ENCODE peak calls at places on chromosomes 7 and 10, in seven cellular contexts. X is heart right ventricle, F is lower leg skin, M is IMR-90, W is HCT116, S is PC-9, Y is kidney epithelial cell. O is an unnamed sample.

GRCh38 chr10:10149899-10150298 is 867.8 kb upstream of the CELF2 start:
- DNase-seq in X (no peak), S (no peak), F (no peak), Y (no peak), W (no peak), M (no peak), O (no peak)

GRCh38 chr7:37592366-37592765 is 91.2 kb upstream of the GPR141 start:
- DNase-seq in F (no peak), M (no peak), X (no peak), W (no peak), S (no peak), Y (no peak), O (no peak)

GRCh38 chr7:50389961-50390360 is 60.2 kb downstream of the FIGNL1 start:
- DNase-seq in F (no peak), W (no peak), S (no peak), Y (no peak), M (no peak), X (no peak), O (no peak)

GRCh38 chr7:144835668-144836544 is at the start of gene TPK1:
- DNase-seq in Y (peak), W (peak), S (peak), F (peak), M (peak), X (peak), O (peak)

GRCh38 chr7:50166997-50167961 is 74.2 kb upstream of the ZPBP start:
- DNase-seq in X (no peak), W (no peak), Y (no peak), M (no peak), S (no peak), F (no peak), O (no peak)

GRCh38 chr7:81600608-81601007 is 169.2 kb downstream of the HGF start:
- DNase-seq in S (no peak), W (no peak), F (no peak), Y (no peak), M (peak), X (no peak), O (peak)

GRCh38 chr10:6716521-6716920 is 136.4 kb upstream of the PRKCQ start:
- DNase-seq in S (no peak), M (peak), Y (no peak), F (no peak), X (no peak), W (no peak), O (no peak)

GRCh38 chr10:132209130-132209529 is 22.4 kb downstream of the DPYSL4 start:
- DNase-seq in S (no peak), X (peak), W (no peak), M (peak), F (no peak), Y (no peak), O (no peak)

GRCh38 chr10:73873843-73874215 is 526 bp downstream of the CAMK2G start:
- DNase-seq in Y (no peak), X (no peak), M (no peak), W (no peak), S (no peak), F (no peak), O (no peak)

GRCh38 chr7:55275291-55276200 is 89.6 kb upstream of the LANCL2 start:
- DNase-seq in S (no peak), Y (no peak), M (no peak), W (no peak), F (no peak), X (no peak), O (no peak)

GRCh38 chr10:34653530-34653929 is 161.6 kb downstream of the PARD3 start:
- DNase-seq in W (no peak), F (no peak), X (no peak), Y (no peak), M (no peak), S (no peak), O (no peak)

GRCh38 chr7:138889566-138889965 is 91.6 kb upstream of the ATP6V0A4 start:
- DNase-seq in M (peak), S (no peak), F (no peak), W (no peak), X (no peak), Y (no peak), O (peak)

GRCh38 chr7:132577206-132578049 is 1.2 kb upstream of the PLXNA4 start:
- DNase-seq in M (peak), Y (no peak), X (peak), W (no peak), F (peak), S (no peak), O (peak)

GRCh38 chr10:121291828-121292227 is 306.4 kb downstream of the FGFR2 start:
- DNase-seq in Y (no peak), S (no peak), M (no peak), X (no peak), W (no peak), F (no peak), O (no peak)

GRCh38 chr10:6279540-6280267 is 77.0 kb downstream of the PFKFB3 start:
- DNase-seq in X (no peak), W (peak), Y (peak), S (peak), M (peak), F (no peak), O (peak)

GRCh38 chr7:83796760-83797159 is 147.8 kb upstream of the SEMA3E start:
- DNase-seq in W (no peak), X (no peak), S (no peak), Y (no peak), F (no peak), M (no peak), O (no peak)

GRCh38 chr10:48798486-48799254 is 114.0 kb downstream of the WDFY4 start:
- DNase-seq in X (no peak), Y (no peak), W (no peak), S (no peak), M (peak), F (no peak), O (no peak)

GRCh38 chr7:531777-532176 is 12.1 kb upstream of the PDGFA start:
- DNase-seq in M (no peak), W (no peak), F (no peak), Y (no peak), X (no peak), S (no peak), O (no peak)

GRCh38 chr7:56028942-56029630 is 22.2 kb downstream of the PSPH start:
- DNase-seq in S (no peak), F (no peak), M (peak), Y (no peak), X (no peak), W (no peak), O (peak)

GRCh38 chr7:82534687-82535086 is 91.1 kb upstream of the CACNA2D1 start:
- DNase-seq in Y (no peak), W (peak), F (no peak), X (no peak), S (peak), M (peak), O (peak)

GRCh38 chr7:2017914-2018785 is 214.6 kb downstream of the MAD1L1 start:
- DNase-seq in F (no peak), X (peak), W (no peak), M (no peak), Y (no peak), S (peak), O (no peak)

GRCh38 chr7:33979300-33979806 is 74.0 kb downstream of the BMPER start:
- DNase-seq in W (no peak), Y (no peak), S (no peak), X (no peak), M (no peak), F (no peak), O (peak)

GRCh38 chr7:33979807-33980355 is 74.5 kb downstream of the BMPER start:
- DNase-seq in M (peak), F (no peak), X (no peak), Y (no peak), W (no peak), S (no peak), O (peak)

GRCh38 chr7:33981221-33981620 is 75.9 kb downstream of the BMPER start:
- DNase-seq in X (no peak), M (peak), F (no peak), S (no peak), W (no peak), Y (no peak), O (peak)

GRCh38 chr7:33981686-33982424 is 76.5 kb downstream of the BMPER start:
- DNase-seq in S (no peak), X (no peak), Y (no peak), F (no peak), W (no peak), M (peak), O (peak)

GRCh38 chr7:33982425-33982786 is 77.1 kb downstream of the BMPER start:
- DNase-seq in S (no peak), F (no peak), M (peak), X (no peak), W (peak), Y (no peak), O (peak)
- TF ChIP-seq CTCF in S (peak), F (no peak), M (peak), X (no peak), W (peak), Y (peak), O (peak)

GRCh38 chr7:3194501-3195141 is 106.4 kb upstream of the SDK1 start:
- DNase-seq in S (peak), M (peak), X (no peak), Y (peak), W (no peak), F (no peak), O (peak)
- TF ChIP-seq CTCF in S (peak), M (peak), X (no peak), Y (peak), W (no peak), F (no peak), O (peak)

GRCh38 chr7:107190090-107190489 is 21.3 kb downstream of the HBP1 start:
- DNase-seq in Y (no peak), X (no peak), M (no peak), S (no peak), F (no peak), W (no peak), O (no peak)

GRCh38 chr7:107196834-107197610 is 28.2 kb downstream of the HBP1 start:
- DNase-seq in M (no peak), X (no peak), F (no peak), S (no peak), W (no peak), Y (no peak), O (no peak)

GRCh38 chr7:107194051-107194450 is 25.2 kb downstream of the HBP1 start:
- DNase-seq in S (no peak), F (no peak), X (no peak), M (peak), W (no peak), Y (no peak), O (no peak)
- TF ChIP-seq CTCF in S (peak), F (no peak), X (peak), M (peak), W (no peak), Y (no peak), O (no peak)

GRCh38 chr10:15436696-15437095 is 65.6 kb upstream of the FAM171A1 start:
- DNase-seq in S (no peak), X (no peak), F (no peak), Y (peak), M (peak), W (no peak), O (no peak)

GRCh38 chr10:15430969-15431791 is 60.1 kb upstream of the FAM171A1 start:
- DNase-seq in M (no peak), X (no peak), S (no peak), F (no peak), W (no peak), Y (no peak), O (no peak)

GRCh38 chr10:15439381-15439837 is 68.3 kb upstream of the FAM171A1 start:
- DNase-seq in F (peak), X (peak), S (no peak), M (peak), Y (no peak), W (no peak), O (peak)

DNA sequence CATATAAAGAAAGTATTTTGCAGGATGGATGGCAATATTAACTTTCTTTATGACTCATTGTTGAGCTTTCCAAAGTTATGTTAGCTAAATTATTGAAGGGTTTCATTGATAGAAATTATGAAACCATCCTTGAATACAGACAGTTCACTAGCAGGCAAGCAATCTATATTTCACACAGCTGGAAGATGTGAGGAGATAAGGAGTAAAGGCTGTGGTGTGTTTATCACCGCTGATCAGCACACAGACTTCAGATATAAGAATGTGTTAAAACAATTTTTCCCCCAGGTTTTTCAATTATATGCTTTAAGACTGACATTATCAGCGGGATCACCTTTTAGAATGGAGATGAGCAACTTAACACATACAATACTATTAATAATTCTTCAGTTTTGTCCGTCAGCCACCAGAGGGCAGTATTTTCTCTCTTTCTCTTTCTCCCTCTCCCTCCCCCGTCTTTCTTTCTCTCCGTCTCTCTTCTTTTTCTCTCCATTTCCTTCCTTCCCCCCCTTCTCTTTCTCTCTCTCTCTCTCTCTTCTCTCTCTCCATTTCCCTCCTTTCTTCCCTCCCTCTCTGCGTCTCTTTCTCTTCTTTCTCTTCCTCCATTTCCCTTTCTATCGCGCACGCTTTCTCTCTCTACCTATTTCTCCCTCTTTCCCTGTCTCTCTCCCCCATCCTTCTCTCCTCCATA is 62.9 kb upstream of the FAM171A1 start:
- DNase-seq in M (peak), F (peak), S (no peak), Y (no peak), W (peak), X (no peak), O (peak)
- TF ChIP-seq CTCF in M (peak), F (peak), S (peak), Y (peak), W (peak), X (peak), O (peak)

O was measured in fibroblast of pulmonary artery.